ENCODE peak calls at places on chromosomes 12 and 14, in seven cellular contexts. One of them, this sample, is unnamed. For H3K4me1, the result is how much of the 10 kb centered on the place peaks cover.

GRCh38 chr12:104055686-104056388 is 5.8 kb upstream of the GLT8D2 start:
- DNase-seq in OCI-LY7: no peak
- DNase-seq in suprapubic skin: no peak
- DNase-seq in CD4-positive, CD25-positive, alpha-beta regulatory T cell: no peak
- DNase-seq in adrenal gland: peak
- DNase-seq in cardiac muscle cell: no peak
- DNase-seq in PC-3: no peak
- DNase-seq in this sample: no peak

GRCh38 chr14:35533357-35534129 is 421 bp upstream of the INSM2 start:
- DNase-seq in CD4-positive, CD25-positive, alpha-beta regulatory T cell: peak
- DNase-seq in PC-3: peak
- DNase-seq in adrenal gland: peak
- DNase-seq in OCI-LY7: peak
- DNase-seq in suprapubic skin: no peak
- DNase-seq in cardiac muscle cell: peak
- DNase-seq in this sample: no peak

GRCh38 chr12:46269429-46270241 is 792 bp upstream of the SLC38A1 start:
- DNase-seq in adrenal gland: no peak
- DNase-seq in PC-3: peak
- DNase-seq in cardiac muscle cell: peak
- DNase-seq in CD4-positive, CD25-positive, alpha-beta regulatory T cell: peak
- DNase-seq in suprapubic skin: no peak
- DNase-seq in OCI-LY7: peak
- DNase-seq in this sample: no peak

GRCh38 chr12:70920251-70920851 is at the start of gene PTPRR:
- DNase-seq in OCI-LY7: no peak
- DNase-seq in CD4-positive, CD25-positive, alpha-beta regulatory T cell: no peak
- DNase-seq in suprapubic skin: no peak
- DNase-seq in PC-3: no peak
- DNase-seq in adrenal gland: no peak
- DNase-seq in cardiac muscle cell: peak
- DNase-seq in this sample: no peak

GRCh38 chr12:68236421-68237059 is 10.9 kb upstream of the IL26 start:
- DNase-seq in PC-3: peak
- DNase-seq in adrenal gland: no peak
- DNase-seq in cardiac muscle cell: no peak
- DNase-seq in OCI-LY7: peak
- DNase-seq in suprapubic skin: no peak
- DNase-seq in CD4-positive, CD25-positive, alpha-beta regulatory T cell: peak
- DNase-seq in this sample: peak

GRCh38 chr12:105317453-105317852 is 13.0 kb upstream of the C12orf75 start:
- DNase-seq in cardiac muscle cell: no peak
- DNase-seq in CD4-positive, CD25-positive, alpha-beta regulatory T cell: no peak
- DNase-seq in PC-3: peak
- DNase-seq in suprapubic skin: no peak
- DNase-seq in adrenal gland: no peak
- DNase-seq in OCI-LY7: no peak
- DNase-seq in this sample: no peak

GRCh38 chr12:91896725-91897515 is 248.7 kb downstream of the BTG1 start:
- DNase-seq in suprapubic skin: no peak
- DNase-seq in adrenal gland: peak
- DNase-seq in CD4-positive, CD25-positive, alpha-beta regulatory T cell: no peak
- DNase-seq in PC-3: no peak
- DNase-seq in cardiac muscle cell: no peak
- DNase-seq in OCI-LY7: no peak
- DNase-seq in this sample: no peak

GRCh38 chr14:59918824-59919581 is 941 bp upstream of the LRRC9 start:
- DNase-seq in CD4-positive, CD25-positive, alpha-beta regulatory T cell: peak
- DNase-seq in OCI-LY7: peak
- DNase-seq in suprapubic skin: no peak
- DNase-seq in adrenal gland: peak
- DNase-seq in cardiac muscle cell: peak
- DNase-seq in PC-3: peak
- DNase-seq in this sample: no peak

GRCh38 chr14:70648374-70648773 is 6.7 kb downstream of the TTC9 start:
- DNase-seq in cardiac muscle cell: no peak
- DNase-seq in adrenal gland: no peak
- DNase-seq in PC-3: no peak
- DNase-seq in suprapubic skin: no peak
- DNase-seq in CD4-positive, CD25-positive, alpha-beta regulatory T cell: no peak
- DNase-seq in OCI-LY7: no peak
- DNase-seq in this sample: no peak

GRCh38 chr14:76050797-76051392 is 65.3 kb downstream of the IFT43 start:
- DNase-seq in OCI-LY7: peak
- DNase-seq in suprapubic skin: no peak
- DNase-seq in PC-3: peak
- DNase-seq in CD4-positive, CD25-positive, alpha-beta regulatory T cell: peak
- DNase-seq in cardiac muscle cell: peak
- DNase-seq in adrenal gland: peak
- DNase-seq in this sample: peak

GRCh38 chr14:26730929-26731618 is 133.2 kb upstream of the NOVA1 start:
- DNase-seq in suprapubic skin: no peak
- DNase-seq in CD4-positive, CD25-positive, alpha-beta regulatory T cell: no peak
- DNase-seq in PC-3: peak
- DNase-seq in cardiac muscle cell: peak
- DNase-seq in adrenal gland: no peak
- DNase-seq in OCI-LY7: peak
- DNase-seq in this sample: no peak

GRCh38 chr14:90451443-90451842 is 54.6 kb downstream of the CALM1 start:
- DNase-seq in cardiac muscle cell: no peak
- DNase-seq in suprapubic skin: no peak
- DNase-seq in adrenal gland: no peak
- DNase-seq in PC-3: no peak
- DNase-seq in OCI-LY7: no peak
- DNase-seq in CD4-positive, CD25-positive, alpha-beta regulatory T cell: no peak
- DNase-seq in this sample: no peak

GRCh38 chr14:68634346-68634745 is 158.5 kb downstream of the ZFP36L1 start:
- DNase-seq in suprapubic skin: peak
- DNase-seq in adrenal gland: no peak
- DNase-seq in cardiac muscle cell: peak
- DNase-seq in OCI-LY7: no peak
- DNase-seq in PC-3: no peak
- DNase-seq in CD4-positive, CD25-positive, alpha-beta regulatory T cell: no peak
- DNase-seq in this sample: no peak

DNA sequence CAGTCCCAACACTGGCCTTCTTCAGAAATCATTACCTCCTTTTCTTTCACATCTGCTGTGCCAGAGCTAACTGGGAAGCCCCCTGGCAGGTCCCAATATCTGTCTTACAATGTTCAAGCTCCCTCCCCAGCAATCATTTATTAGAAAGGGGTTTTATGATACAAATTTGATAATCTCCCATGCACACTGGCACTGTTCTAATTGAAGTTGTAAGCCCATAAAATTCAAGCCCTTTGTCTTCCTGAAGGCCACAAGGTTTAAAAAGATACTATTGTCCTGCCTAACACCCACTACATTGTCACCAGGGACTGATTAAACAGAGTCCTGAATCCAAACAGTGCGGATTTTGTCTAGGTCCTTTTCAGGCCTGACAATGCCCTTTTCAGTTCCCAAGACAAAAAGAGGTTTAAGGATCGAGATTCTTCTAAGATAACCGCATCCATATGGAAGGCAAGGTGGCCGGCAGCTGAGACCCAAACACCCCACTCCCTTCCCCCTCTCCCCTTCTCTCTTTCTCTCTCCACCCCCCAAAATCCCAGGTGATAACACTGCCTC is 3.3 kb downstream of the NKX2-8 start:
- DNase-seq in suprapubic skin: no peak
- DNase-seq in PC-3: no peak
- DNase-seq in CD4-positive, CD25-positive, alpha-beta regulatory T cell: no peak
- DNase-seq in OCI-LY7: no peak
- DNase-seq in adrenal gland: no peak
- DNase-seq in cardiac muscle cell: no peak
- DNase-seq in this sample: no peak
- H3K4me3 ChIP-seq in suprapubic skin: no peak
- H3K4me3 ChIP-seq in PC-3: no peak
- H3K4me3 ChIP-seq in CD4-positive, CD25-positive, alpha-beta regulatory T cell: no peak
- H3K4me3 ChIP-seq in OCI-LY7: no peak
- H3K4me3 ChIP-seq in adrenal gland: no peak
- H3K4me3 ChIP-seq in cardiac muscle cell: no peak
- H3K4me3 ChIP-seq in this sample: no peak

GRCh38 chr12:73445658-73446324 is 1091.8 kb upstream of the ATXN7L3B start:
- DNase-seq in PC-3: no peak
- DNase-seq in cardiac muscle cell: no peak
- DNase-seq in suprapubic skin: no peak
- DNase-seq in adrenal gland: no peak
- DNase-seq in OCI-LY7: no peak
- DNase-seq in CD4-positive, CD25-positive, alpha-beta regulatory T cell: no peak
- DNase-seq in this sample: no peak
- H3K4me1 ChIP-seq in PC-3: under half
- H3K4me1 ChIP-seq in cardiac muscle cell: under half
- H3K4me1 ChIP-seq in suprapubic skin: under half
- H3K4me1 ChIP-seq in adrenal gland: under half
- H3K4me1 ChIP-seq in OCI-LY7: under half
- H3K4me1 ChIP-seq in CD4-positive, CD25-positive, alpha-beta regulatory T cell: under half
- H3K4me1 ChIP-seq in this sample: under half

GRCh38 chr12:124453419-124454351 is 113.7 kb downstream of the NCOR2 start:
- DNase-seq in suprapubic skin: peak
- DNase-seq in OCI-LY7: peak
- DNase-seq in cardiac muscle cell: peak
- DNase-seq in CD4-positive, CD25-positive, alpha-beta regulatory T cell: peak
- DNase-seq in adrenal gland: peak
- DNase-seq in PC-3: peak
- DNase-seq in this sample: peak
- H3K4me3 ChIP-seq in suprapubic skin: no peak
- H3K4me3 ChIP-seq in OCI-LY7: peak
- H3K4me3 ChIP-seq in cardiac muscle cell: no peak
- H3K4me3 ChIP-seq in CD4-positive, CD25-positive, alpha-beta regulatory T cell: peak
- H3K4me3 ChIP-seq in adrenal gland: no peak
- H3K4me3 ChIP-seq in PC-3: peak
- H3K4me3 ChIP-seq in this sample: no peak

GRCh38 chr12:53295070-53295890 is at the start of gene PFDN5:
- DNase-seq in PC-3: peak
- DNase-seq in adrenal gland: peak
- DNase-seq in suprapubic skin: peak
- DNase-seq in CD4-positive, CD25-positive, alpha-beta regulatory T cell: peak
- DNase-seq in cardiac muscle cell: peak
- DNase-seq in OCI-LY7: peak
- DNase-seq in this sample: peak

GRCh38 chr12:53292441-53292840 is 2.9 kb upstream of the PFDN5 start:
- DNase-seq in cardiac muscle cell: no peak
- DNase-seq in CD4-positive, CD25-positive, alpha-beta regulatory T cell: no peak
- DNase-seq in adrenal gland: no peak
- DNase-seq in suprapubic skin: no peak
- DNase-seq in PC-3: no peak
- DNase-seq in OCI-LY7: no peak
- DNase-seq in this sample: no peak

GRCh38 chr12:53298154-53298553 is 1.3 kb upstream of the MYG1 start:
- DNase-seq in adrenal gland: peak
- DNase-seq in suprapubic skin: no peak
- DNase-seq in cardiac muscle cell: no peak
- DNase-seq in OCI-LY7: no peak
- DNase-seq in PC-3: peak
- DNase-seq in CD4-positive, CD25-positive, alpha-beta regulatory T cell: no peak
- DNase-seq in this sample: no peak

GRCh38 chr12:53299101-53299453 is 418 bp upstream of the MYG1 start:
- DNase-seq in adrenal gland: peak
- DNase-seq in cardiac muscle cell: no peak
- DNase-seq in suprapubic skin: no peak
- DNase-seq in CD4-positive, CD25-positive, alpha-beta regulatory T cell: no peak
- DNase-seq in PC-3: peak
- DNase-seq in OCI-LY7: peak
- DNase-seq in this sample: no peak

GRCh38 chr12:53295891-53296219 is 513 bp downstream of the PFDN5 start:
- DNase-seq in CD4-positive, CD25-positive, alpha-beta regulatory T cell: no peak
- DNase-seq in suprapubic skin: no peak
- DNase-seq in OCI-LY7: no peak
- DNase-seq in PC-3: no peak
- DNase-seq in cardiac muscle cell: no peak
- DNase-seq in adrenal gland: no peak
- DNase-seq in this sample: no peak
- H3K4me1 ChIP-seq in CD4-positive, CD25-positive, alpha-beta regulatory T cell: under half
- H3K4me1 ChIP-seq in suprapubic skin: half or more
- H3K4me1 ChIP-seq in OCI-LY7: under half
- H3K4me1 ChIP-seq in PC-3: under half
- H3K4me1 ChIP-seq in cardiac muscle cell: under half
- H3K4me1 ChIP-seq in adrenal gland: under half
- H3K4me1 ChIP-seq in this sample: half or more

GRCh38 chr12:6699259-6699988 is 1.2 kb downstream of the PIANP start:
- DNase-seq in suprapubic skin: peak
- DNase-seq in PC-3: no peak
- DNase-seq in OCI-LY7: no peak
- DNase-seq in adrenal gland: no peak
- DNase-seq in cardiac muscle cell: no peak
- DNase-seq in CD4-positive, CD25-positive, alpha-beta regulatory T cell: no peak
- DNase-seq in this sample: no peak
- H3K4me3 ChIP-seq in suprapubic skin: peak
- H3K4me3 ChIP-seq in PC-3: no peak
- H3K4me3 ChIP-seq in OCI-LY7: peak
- H3K4me3 ChIP-seq in adrenal gland: no peak
- H3K4me3 ChIP-seq in cardiac muscle cell: peak
- H3K4me3 ChIP-seq in CD4-positive, CD25-positive, alpha-beta regulatory T cell: no peak
- H3K4me3 ChIP-seq in this sample: no peak

GRCh38 chr12:26846419-26846818 is 13.4 kb upstream of the ITPR2 start:
- DNase-seq in CD4-positive, CD25-positive, alpha-beta regulatory T cell: peak
- DNase-seq in cardiac muscle cell: no peak
- DNase-seq in suprapubic skin: no peak
- DNase-seq in adrenal gland: no peak
- DNase-seq in OCI-LY7: peak
- DNase-seq in PC-3: no peak
- DNase-seq in this sample: no peak
- H3K4me1 ChIP-seq in CD4-positive, CD25-positive, alpha-beta regulatory T cell: under half
- H3K4me1 ChIP-seq in cardiac muscle cell: under half
- H3K4me1 ChIP-seq in suprapubic skin: under half
- H3K4me1 ChIP-seq in adrenal gland: under half
- H3K4me1 ChIP-seq in OCI-LY7: half or more
- H3K4me1 ChIP-seq in PC-3: under half
- H3K4me1 ChIP-seq in this sample: under half

GRCh38 chr12:109088818-109089217 is 4.5 kb downstream of the ALKBH2 start:
- DNase-seq in OCI-LY7: no peak
- DNase-seq in adrenal gland: peak
- DNase-seq in cardiac muscle cell: no peak
- DNase-seq in PC-3: no peak
- DNase-seq in suprapubic skin: no peak
- DNase-seq in CD4-positive, CD25-positive, alpha-beta regulatory T cell: no peak
- DNase-seq in this sample: no peak
- H3K4me3 ChIP-seq in OCI-LY7: peak
- H3K4me3 ChIP-seq in adrenal gland: no peak
- H3K4me3 ChIP-seq in cardiac muscle cell: no peak
- H3K4me3 ChIP-seq in PC-3: no peak
- H3K4me3 ChIP-seq in suprapubic skin: no peak
- H3K4me3 ChIP-seq in CD4-positive, CD25-positive, alpha-beta regulatory T cell: no peak
- H3K4me3 ChIP-seq in this sample: no peak

GRCh38 chr14:32940066-32940651 is 1.5 kb downstream of the NPAS3 start:
- DNase-seq in suprapubic skin: no peak
- DNase-seq in CD4-positive, CD25-positive, alpha-beta regulatory T cell: no peak
- DNase-seq in adrenal gland: peak
- DNase-seq in OCI-LY7: no peak
- DNase-seq in cardiac muscle cell: no peak
- DNase-seq in PC-3: peak
- DNase-seq in this sample: no peak
- H3K4me1 ChIP-seq in suprapubic skin: under half
- H3K4me1 ChIP-seq in CD4-positive, CD25-positive, alpha-beta regulatory T cell: under half
- H3K4me1 ChIP-seq in adrenal gland: under half
- H3K4me1 ChIP-seq in OCI-LY7: under half
- H3K4me1 ChIP-seq in cardiac muscle cell: under half
- H3K4me1 ChIP-seq in PC-3: under half
- H3K4me1 ChIP-seq in this sample: under half

This sample was measured in DND-41.